ENCODE peak calls at places on chromosomes 1 and 21, in seven cellular contexts. L is AG04450, U is left ventricle myocardium inferior, Z is tibial nerve, D is upper lobe of right lung, I is neural progenitor cell, X is A549. M is an unnamed sample.

GRCh38 chr1:204228896-204229295 is 15.1 kb upstream of the GOLT1A start:
- DNase-seq in L (no peak), U (no peak), Z (no peak), D (no peak), I (no peak), X (no peak), M (no peak)

GRCh38 chr1:218900621-218901020 is 273.1 kb upstream of the LYPLAL1 start:
- DNase-seq in L (no peak), U (no peak), Z (no peak), D (no peak), I (no peak), X (no peak), M (no peak)

GRCh38 chr21:34595457-34595856 is 19.5 kb downstream of the RCAN1 start:
- DNase-seq in L (no peak), U (no peak), Z (no peak), D (no peak), I (no peak), X (no peak), M (no peak)

GRCh38 chr1:205076245-205076761 is 8.0 kb downstream of the TMEM81 start:
- DNase-seq in L (no peak), U (no peak), Z (no peak), D (no peak), I (no peak), X (no peak), M (no peak)

GRCh38 chr1:246709196-246709595 is 15.0 kb upstream of the SCCPDH start:
- DNase-seq in L (no peak), U (no peak), Z (no peak), D (no peak), I (no peak), X (no peak), M (no peak)

GRCh38 chr1:182389619-182390047 is 2.0 kb downstream of the GLUL start:
- DNase-seq in L (no peak), U (peak), Z (peak), D (peak), I (peak), X (no peak), M (no peak)

GRCh38 chr1:225474439-225474985 is 46.7 kb upstream of the LBR start:
- DNase-seq in L (no peak), U (no peak), Z (no peak), D (peak), I (no peak), X (no peak), M (no peak)

GRCh38 chr1:185244015-185244747 is 72.9 kb downstream of the IVNS1ABP start:
- DNase-seq in L (peak), U (no peak), Z (no peak), D (no peak), I (no peak), X (peak), M (no peak)

GRCh38 chr1:197312163-197312562 is 44.1 kb downstream of the CRB1 start:
- DNase-seq in L (no peak), U (no peak), Z (no peak), D (no peak), I (no peak), X (peak), M (no peak)

GRCh38 chr1:236301080-236301957 is 19.6 kb upstream of the ERO1B start:
- DNase-seq in L (no peak), U (no peak), Z (no peak), D (no peak), I (no peak), X (no peak), M (no peak)

GRCh38 chr1:3320246-3321152 is 134.0 kb upstream of the ARHGEF16 start:
- DNase-seq in L (no peak), U (no peak), Z (no peak), D (no peak), I (no peak), X (no peak), M (no peak)

GRCh38 chr1:46246548-46247432 is 773 bp upstream of the RAD54L start:
- DNase-seq in L (no peak), U (peak), Z (no peak), D (no peak), I (no peak), X (no peak), M (no peak)

GRCh38 chr1:31796707-31797106 is 19.1 kb downstream of the SPOCD1 start:
- DNase-seq in L (no peak), U (no peak), Z (no peak), D (no peak), I (no peak), X (no peak), M (no peak)

GRCh38 chr1:5999711-6000443 is 7.7 kb upstream of the NPHP4 start:
- DNase-seq in L (no peak), U (peak), Z (no peak), D (peak), I (no peak), X (no peak), M (peak)

GRCh38 chr1:39952359-39953110 is 2.4 kb upstream of the MFSD2A start:
- DNase-seq in L (no peak), U (no peak), Z (no peak), D (no peak), I (no peak), X (no peak), M (peak)

GRCh38 chr1:45411510-45411899 is 71.3 kb upstream of the MUTYH start:
- DNase-seq in L (no peak), U (no peak), Z (no peak), D (no peak), I (peak), X (no peak), M (no peak)

DNA sequence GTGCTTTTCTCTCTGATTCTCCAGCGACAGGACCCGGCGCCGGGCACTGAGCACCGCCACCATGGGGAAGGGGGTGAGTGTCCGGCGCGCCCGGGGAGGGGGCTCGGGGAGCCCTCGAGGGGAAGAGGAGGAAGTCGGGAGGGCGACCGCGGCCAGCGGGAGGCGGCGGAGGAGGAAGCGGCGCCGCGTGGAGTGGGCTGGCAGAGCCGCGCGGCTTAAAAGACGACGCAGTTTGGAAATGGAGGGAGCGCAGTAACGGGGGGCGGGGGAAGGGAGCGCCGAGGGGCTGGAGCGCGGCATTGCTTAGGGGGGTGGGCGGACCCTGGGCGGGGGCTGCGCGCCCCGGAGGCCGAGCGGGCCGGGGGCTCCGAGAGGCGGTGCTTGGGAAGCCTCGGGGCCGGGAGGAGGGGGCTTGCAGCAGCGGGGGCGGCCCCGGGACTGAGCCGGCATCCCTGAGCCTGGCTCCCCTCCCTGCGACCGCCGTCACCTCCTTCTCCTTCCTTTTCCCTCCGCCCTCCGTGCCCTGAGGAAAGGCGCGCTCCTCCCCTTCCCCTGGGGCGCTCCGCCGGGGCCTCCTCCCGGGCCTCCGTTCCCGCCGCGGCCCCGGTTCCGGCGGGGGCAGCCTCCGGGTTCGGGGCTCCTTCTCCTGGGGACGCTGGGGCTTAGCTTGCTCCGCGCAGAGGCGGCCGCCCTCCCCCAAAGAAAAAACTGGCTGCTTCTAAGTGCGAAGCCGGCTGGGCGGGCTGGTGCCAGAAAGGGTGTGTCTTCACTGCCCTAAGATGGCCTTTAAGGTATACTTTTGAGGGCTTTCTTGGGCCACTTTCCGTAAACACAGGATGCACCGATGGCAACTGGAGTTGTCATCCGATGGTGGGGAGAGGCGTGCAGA is 651 bp downstream of the ATP1A1 start:
- DNase-seq in L (no peak), U (peak), Z (peak), D (peak), I (peak), X (no peak), M (peak)
- H3K27ac ChIP-seq in L (peak), U (peak), Z (peak), D (peak), I (peak), X (peak), M (peak)

GRCh38 chr1:54323324-54323739 is 82.9 kb downstream of the SSBP3 start:
- DNase-seq in L (no peak), U (no peak), Z (no peak), D (no peak), I (no peak), X (no peak), M (no peak)
- TF ChIP-seq CTCF in L (peak), U (peak), Z (no peak), D (no peak), I (peak), X (no peak), M (no peak)

GRCh38 chr1:67686272-67687197 is 1.5 kb downstream of the GADD45A start:
- DNase-seq in L (peak), U (peak), Z (peak), D (peak), I (peak), X (peak), M (peak)
- H3K27ac ChIP-seq in L (peak), U (peak), Z (peak), D (peak), I (peak), X (peak), M (peak)

DNA sequence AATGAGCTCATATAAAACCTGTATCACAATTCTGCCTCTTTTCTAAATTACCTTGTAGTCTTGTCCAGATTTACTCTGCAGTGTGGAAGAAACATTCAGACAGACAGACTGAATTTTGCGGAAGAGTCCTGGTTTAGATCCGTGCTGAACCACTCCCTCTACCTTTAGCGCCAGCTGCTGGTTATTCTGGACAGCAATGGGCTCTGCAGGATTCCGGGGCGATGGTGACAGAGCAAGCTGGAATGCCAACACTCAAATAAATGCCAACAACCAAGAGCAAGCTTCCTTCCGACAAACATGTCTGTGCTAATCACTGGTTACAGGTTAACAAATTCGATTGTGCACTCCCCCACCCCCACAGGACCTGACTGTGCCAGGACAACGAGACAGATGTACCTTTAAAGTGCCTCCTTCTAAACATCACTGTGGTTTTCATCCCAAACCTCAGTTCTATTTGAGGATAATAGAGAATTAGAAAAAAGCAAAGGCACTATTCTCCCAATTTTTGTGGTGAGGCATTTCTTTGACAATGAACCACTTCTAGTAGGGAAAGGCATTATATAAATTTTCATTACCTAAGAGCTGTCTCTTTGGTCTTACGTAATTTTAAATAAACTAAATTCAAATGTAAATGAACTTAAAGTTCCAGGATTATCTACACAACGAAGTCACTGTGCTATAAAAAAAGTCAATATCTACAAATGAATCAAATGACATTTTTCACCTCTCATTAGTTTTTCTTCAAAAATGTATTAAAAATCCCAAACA is 90.4 kb downstream of the INTS7 start:
- DNase-seq in L (no peak), U (no peak), Z (no peak), D (no peak), I (peak), X (peak), M (no peak)
- TF ChIP-seq CTCF in L (peak), U (peak), Z (no peak), D (peak), I (peak), X (peak), M (no peak)

M was measured in dorsolateral prefrontal cortex.